ENCODE peak calls at places on chromosomes 16 and 17, in six cellular contexts. One of them, this sample, is unnamed.

GRCh38 chr17:38425744-38426143 is 2.5 kb upstream of the ARHGAP23 start:
- DNase-seq in esophagus squamous epithelium: no peak
- DNase-seq in stomach: no peak
- DNase-seq in body of pancreas: no peak
- DNase-seq in heart left ventricle: peak
- DNase-seq in ovary: no peak
- DNase-seq in this sample: no peak

GRCh38 chr17:78057113-78057740 is 71.3 kb downstream of the TMC6 start:
- DNase-seq in heart left ventricle: no peak
- DNase-seq in esophagus squamous epithelium: no peak
- DNase-seq in ovary: no peak
- DNase-seq in stomach: no peak
- DNase-seq in body of pancreas: no peak
- DNase-seq in this sample: no peak

GRCh38 chr16:76598498-76598897 is 321.3 kb downstream of the CNTNAP4 start:
- DNase-seq in ovary: no peak
- DNase-seq in heart left ventricle: no peak
- DNase-seq in body of pancreas: no peak
- DNase-seq in esophagus squamous epithelium: no peak
- DNase-seq in stomach: no peak
- DNase-seq in this sample: no peak

GRCh38 chr16:29304251-29304900 is 102.1 kb downstream of the NPIPB11 start:
- DNase-seq in stomach: no peak
- DNase-seq in heart left ventricle: no peak
- DNase-seq in body of pancreas: no peak
- DNase-seq in ovary: no peak
- DNase-seq in esophagus squamous epithelium: no peak
- DNase-seq in this sample: no peak

GRCh38 chr17:80348551-80349436 is 66.2 kb upstream of the ENDOV start:
- DNase-seq in esophagus squamous epithelium: no peak
- DNase-seq in ovary: no peak
- DNase-seq in body of pancreas: no peak
- DNase-seq in stomach: no peak
- DNase-seq in heart left ventricle: no peak
- DNase-seq in this sample: no peak

GRCh38 chr17:45338023-45338781 is 21.4 kb upstream of the MAP3K14 start:
- DNase-seq in esophagus squamous epithelium: no peak
- DNase-seq in heart left ventricle: peak
- DNase-seq in stomach: no peak
- DNase-seq in body of pancreas: no peak
- DNase-seq in ovary: no peak
- DNase-seq in this sample: no peak

GRCh38 chr17:40490289-40490853 is 11.1 kb downstream of the TNS4 start:
- DNase-seq in esophagus squamous epithelium: no peak
- DNase-seq in body of pancreas: peak
- DNase-seq in stomach: no peak
- DNase-seq in ovary: no peak
- DNase-seq in heart left ventricle: peak
- DNase-seq in this sample: peak

GRCh38 chr16:2686912-2687507 is 4.7 kb downstream of the KCTD5 start:
- DNase-seq in body of pancreas: no peak
- DNase-seq in heart left ventricle: peak
- DNase-seq in stomach: peak
- DNase-seq in ovary: no peak
- DNase-seq in esophagus squamous epithelium: no peak
- DNase-seq in this sample: no peak

GRCh38 chr16:2835638-2836493 is 5.8 kb downstream of the ZG16B start:
- DNase-seq in esophagus squamous epithelium: no peak
- DNase-seq in body of pancreas: peak
- DNase-seq in ovary: no peak
- DNase-seq in heart left ventricle: no peak
- DNase-seq in stomach: peak
- DNase-seq in this sample: no peak

GRCh38 chr16:22206847-22207714 is 1.0 kb downstream of the EEF2K start:
- DNase-seq in body of pancreas: peak
- DNase-seq in ovary: peak
- DNase-seq in esophagus squamous epithelium: peak
- DNase-seq in stomach: peak
- DNase-seq in heart left ventricle: peak
- DNase-seq in this sample: peak

GRCh38 chr17:71407972-71408371 is 712.8 kb upstream of the SOX9 start:
- DNase-seq in esophagus squamous epithelium: no peak
- DNase-seq in ovary: no peak
- DNase-seq in body of pancreas: no peak
- DNase-seq in heart left ventricle: no peak
- DNase-seq in stomach: no peak
- DNase-seq in this sample: no peak

GRCh38 chr16:88750854-88751253 is 34.2 kb downstream of the PIEZO1 start:
- DNase-seq in esophagus squamous epithelium: no peak
- DNase-seq in stomach: no peak
- DNase-seq in heart left ventricle: no peak
- DNase-seq in ovary: no peak
- DNase-seq in body of pancreas: no peak
- DNase-seq in this sample: no peak

GRCh38 chr17:39822051-39822450 is 42.1 kb downstream of the IKZF3 start:
- DNase-seq in body of pancreas: no peak
- DNase-seq in heart left ventricle: no peak
- DNase-seq in stomach: no peak
- DNase-seq in esophagus squamous epithelium: no peak
- DNase-seq in ovary: no peak
- DNase-seq in this sample: no peak

GRCh38 chr16:10577305-10578202 is 2.8 kb downstream of the EMP2 start:
- DNase-seq in esophagus squamous epithelium: no peak
- DNase-seq in ovary: no peak
- DNase-seq in stomach: no peak
- DNase-seq in heart left ventricle: peak
- DNase-seq in body of pancreas: no peak
- DNase-seq in this sample: no peak

GRCh38 chr17:10304758-10305300 is 68.0 kb downstream of the MYH13 start:
- DNase-seq in ovary: no peak
- DNase-seq in stomach: no peak
- DNase-seq in body of pancreas: no peak
- DNase-seq in esophagus squamous epithelium: no peak
- DNase-seq in heart left ventricle: no peak
- DNase-seq in this sample: no peak

GRCh38 chr16:50167603-50168002 is 14.5 kb downstream of the TENT4B start:
- DNase-seq in stomach: no peak
- DNase-seq in heart left ventricle: no peak
- DNase-seq in ovary: no peak
- DNase-seq in esophagus squamous epithelium: no peak
- DNase-seq in body of pancreas: no peak
- DNase-seq in this sample: no peak

GRCh38 chr17:48757524-48757961 is 29.0 kb upstream of the HOXB13 start:
- DNase-seq in stomach: no peak
- DNase-seq in ovary: no peak
- DNase-seq in esophagus squamous epithelium: no peak
- DNase-seq in body of pancreas: no peak
- DNase-seq in heart left ventricle: no peak
- DNase-seq in this sample: no peak

GRCh38 chr17:301681-302299 is 50.8 kb downstream of the RPH3AL start:
- DNase-seq in heart left ventricle: peak
- DNase-seq in stomach: no peak
- DNase-seq in esophagus squamous epithelium: no peak
- DNase-seq in body of pancreas: no peak
- DNase-seq in ovary: peak
- DNase-seq in this sample: no peak

GRCh38 chr17:68455756-68456528 is 1.4 kb downstream of the WIPI1 start:
- DNase-seq in stomach: peak
- DNase-seq in ovary: no peak
- DNase-seq in body of pancreas: peak
- DNase-seq in esophagus squamous epithelium: no peak
- DNase-seq in heart left ventricle: peak
- DNase-seq in this sample: no peak

GRCh38 chr16:81333356-81333755 is 18.6 kb downstream of the GAN start:
- DNase-seq in ovary: no peak
- DNase-seq in stomach: no peak
- DNase-seq in esophagus squamous epithelium: no peak
- DNase-seq in body of pancreas: no peak
- DNase-seq in heart left ventricle: no peak
- DNase-seq in this sample: no peak

GRCh38 chr17:10803350-10803749 is 549 bp downstream of the TMEM238L start:
- DNase-seq in body of pancreas: no peak
- DNase-seq in stomach: peak
- DNase-seq in ovary: no peak
- DNase-seq in heart left ventricle: no peak
- DNase-seq in esophagus squamous epithelium: no peak
- DNase-seq in this sample: no peak

GRCh38 chr17:42531455-42532354 is 4.3 kb upstream of the NAGLU start:
- DNase-seq in esophagus squamous epithelium: no peak
- DNase-seq in ovary: no peak
- DNase-seq in body of pancreas: peak
- DNase-seq in heart left ventricle: peak
- DNase-seq in stomach: peak
- DNase-seq in this sample: peak
- TF ChIP-seq POLR2A in esophagus squamous epithelium: no peak
- TF ChIP-seq POLR2A in ovary: no peak
- TF ChIP-seq POLR2A in body of pancreas: no peak
- TF ChIP-seq POLR2A in heart left ventricle: no peak
- TF ChIP-seq POLR2A in stomach: no peak
- TF ChIP-seq POLR2A in this sample: no peak

DNA sequence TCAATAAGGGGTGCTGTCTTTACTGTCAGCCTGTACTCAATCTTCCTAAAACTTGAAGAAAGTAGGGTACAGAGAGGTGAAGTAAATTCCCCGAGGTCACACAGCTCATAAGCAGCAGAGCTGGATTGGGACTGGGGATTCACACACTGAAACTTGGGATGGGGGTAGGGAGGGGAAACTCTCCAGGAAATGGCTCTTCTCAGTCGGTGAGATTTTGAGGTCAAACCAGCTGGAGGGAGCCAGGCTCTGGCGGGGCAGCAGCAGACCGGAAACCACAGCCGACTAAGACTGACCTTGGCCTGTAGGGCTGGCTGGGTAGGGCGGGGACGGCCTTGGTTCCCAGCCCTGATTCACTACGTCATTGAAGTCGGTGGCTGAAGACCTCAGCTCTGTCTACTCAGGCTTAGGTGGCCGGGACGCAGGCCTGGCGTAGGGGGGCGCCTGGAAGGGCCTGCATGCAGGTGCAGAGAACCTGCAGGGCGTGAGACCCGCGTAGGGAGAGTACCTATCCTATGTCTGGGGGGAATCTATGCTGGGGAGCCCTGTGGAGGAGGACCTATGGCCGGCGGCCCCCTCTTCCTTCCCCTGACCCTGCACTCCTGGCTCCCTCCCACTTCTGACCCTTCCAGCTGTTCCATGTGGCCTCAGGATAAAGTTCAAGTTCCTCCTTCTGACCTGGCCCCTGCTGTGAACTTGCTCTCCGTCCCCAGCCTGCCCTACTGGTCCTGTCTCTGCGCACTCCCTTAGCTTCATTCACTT is 11.8 kb upstream of the SLC4A1 start:
- DNase-seq in heart left ventricle: peak
- DNase-seq in ovary: peak
- DNase-seq in esophagus squamous epithelium: no peak
- DNase-seq in stomach: peak
- DNase-seq in body of pancreas: peak
- DNase-seq in this sample: peak
- H3K27ac ChIP-seq in heart left ventricle: peak
- H3K27ac ChIP-seq in ovary: no peak
- H3K27ac ChIP-seq in esophagus squamous epithelium: peak
- H3K27ac ChIP-seq in stomach: peak
- H3K27ac ChIP-seq in body of pancreas: peak
- H3K27ac ChIP-seq in this sample: peak

DNA sequence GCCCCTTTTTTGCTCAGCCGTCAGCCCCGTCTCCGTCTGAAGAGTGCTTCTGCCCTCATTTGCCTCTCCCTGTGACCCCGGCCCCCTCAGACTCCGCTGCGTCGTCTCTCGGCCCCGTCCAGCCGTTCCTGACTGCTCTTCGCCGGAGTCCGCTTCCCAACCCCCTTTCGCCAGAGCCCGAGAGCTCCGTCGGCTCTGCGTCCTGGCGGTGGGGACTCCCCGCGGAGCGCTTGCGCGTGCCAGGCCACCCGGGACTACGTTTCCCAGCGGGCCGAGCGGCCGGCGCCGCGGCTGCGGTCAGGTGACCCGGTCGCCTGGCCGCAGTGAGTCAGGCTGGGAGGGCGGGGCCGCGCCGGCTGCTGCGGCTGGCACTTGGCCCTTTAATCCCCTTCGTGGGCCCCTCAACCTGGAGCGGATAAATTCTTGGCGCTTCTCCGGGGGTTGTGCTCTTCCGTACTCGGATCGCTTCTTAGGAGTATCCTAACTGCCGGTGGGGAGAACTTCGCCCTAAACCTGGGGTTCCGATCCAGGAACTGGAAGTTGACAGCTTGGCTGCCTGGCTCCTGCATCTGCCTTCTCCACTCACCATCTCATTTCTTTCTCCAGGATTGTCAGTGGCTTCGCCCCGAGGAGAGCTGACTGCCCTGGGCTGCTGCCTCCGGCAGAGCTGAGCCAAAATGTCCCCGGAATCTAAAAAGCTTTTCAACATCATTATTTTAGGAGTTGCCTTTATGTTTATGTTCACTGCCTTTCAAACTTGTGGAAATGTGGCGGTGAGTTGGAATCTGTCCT is at the start of gene MFSD11:
- DNase-seq in body of pancreas: peak
- DNase-seq in ovary: peak
- DNase-seq in heart left ventricle: peak
- DNase-seq in stomach: peak
- DNase-seq in esophagus squamous epithelium: no peak
- DNase-seq in this sample: peak
- TF ChIP-seq POLR2A in body of pancreas: no peak
- TF ChIP-seq POLR2A in ovary: peak
- TF ChIP-seq POLR2A in heart left ventricle: peak
- TF ChIP-seq POLR2A in stomach: no peak
- TF ChIP-seq POLR2A in esophagus squamous epithelium: peak
- TF ChIP-seq POLR2A in this sample: peak

GRCh38 chr17:67374329-67375053 is 2.6 kb upstream of the PITPNC1 start:
- DNase-seq in heart left ventricle: peak
- DNase-seq in stomach: peak
- DNase-seq in ovary: peak
- DNase-seq in body of pancreas: peak
- DNase-seq in esophagus squamous epithelium: no peak
- DNase-seq in this sample: peak

GRCh38 chr17:67375054-67375427 is 2.0 kb upstream of the PITPNC1 start:
- DNase-seq in esophagus squamous epithelium: no peak
- DNase-seq in body of pancreas: no peak
- DNase-seq in heart left ventricle: no peak
- DNase-seq in ovary: no peak
- DNase-seq in stomach: no peak
- DNase-seq in this sample: no peak

GRCh38 chr17:67376509-67376891 is 581 bp upstream of the PITPNC1 start:
- DNase-seq in ovary: no peak
- DNase-seq in stomach: peak
- DNase-seq in heart left ventricle: no peak
- DNase-seq in esophagus squamous epithelium: no peak
- DNase-seq in body of pancreas: peak
- DNase-seq in this sample: peak

GRCh38 chr17:67375761-67376160 is 1.3 kb upstream of the PITPNC1 start:
- DNase-seq in esophagus squamous epithelium: no peak
- DNase-seq in body of pancreas: no peak
- DNase-seq in heart left ventricle: no peak
- DNase-seq in ovary: no peak
- DNase-seq in stomach: no peak
- DNase-seq in this sample: no peak

GRCh38 chr17:67372751-67373150 is 4.3 kb upstream of the PITPNC1 start:
- DNase-seq in esophagus squamous epithelium: no peak
- DNase-seq in body of pancreas: no peak
- DNase-seq in heart left ventricle: no peak
- DNase-seq in ovary: no peak
- DNase-seq in stomach: no peak
- DNase-seq in this sample: no peak
- H3K27ac ChIP-seq in esophagus squamous epithelium: no peak
- H3K27ac ChIP-seq in body of pancreas: no peak
- H3K27ac ChIP-seq in heart left ventricle: no peak
- H3K27ac ChIP-seq in ovary: no peak
- H3K27ac ChIP-seq in stomach: no peak
- H3K27ac ChIP-seq in this sample: no peak

GRCh38 chr17:5248821-5249479 is 14.3 kb upstream of the SCIMP start:
- DNase-seq in heart left ventricle: no peak
- DNase-seq in esophagus squamous epithelium: no peak
- DNase-seq in body of pancreas: no peak
- DNase-seq in ovary: no peak
- DNase-seq in stomach: no peak
- DNase-seq in this sample: no peak
- TF ChIP-seq POLR2A in heart left ventricle: no peak
- TF ChIP-seq POLR2A in esophagus squamous epithelium: no peak
- TF ChIP-seq POLR2A in body of pancreas: no peak
- TF ChIP-seq POLR2A in ovary: no peak
- TF ChIP-seq POLR2A in stomach: no peak
- TF ChIP-seq POLR2A in this sample: no peak